ENCODE peak calls at places on chromosomes 7 and 10, in ten cellular contexts. Q is fibroblast of lung, I is sciatic nerve, T is body of pancreas, P is endothelial cell, S is iPS DF 19.7, A is type B pancreatic cell, B is iPS-NIHi11, H is IMR-90, K is foreskin fibroblast. G is an unnamed sample.

GRCh38 chr7:151089893-151090730 is 3.8 kb downstream of the AGAP3 start:
- DNase-seq in Q (no peak), I (peak; percentile 56), T (peak; percentile 55), P (no peak), S (no peak), A (no peak), B (no peak), H (no peak), K (no peak), G (no peak)

GRCh38 chr10:46995234-46995633 is 84.0 kb downstream of the PTPN20 start:
- DNase-seq in Q (peak; percentile 8), I (no peak), T (no peak), P (no peak), S (no peak), A (no peak), B (no peak), H (no peak), K (no peak), G (no peak)

GRCh38 chr7:447523-447922 is 72.1 kb downstream of the PDGFA start:
- DNase-seq in Q (no peak), I (no peak), T (no peak), P (no peak), S (no peak), A (no peak), B (no peak), H (no peak), K (no peak), G (no peak)

GRCh38 chr7:82567356-82567755 is 123.8 kb upstream of the CACNA2D1 start:
- DNase-seq in Q (no peak), I (no peak), T (no peak), P (no peak), S (no peak), A (no peak), B (no peak), H (no peak), K (no peak), G (no peak)

GRCh38 chr7:1758417-1758858 is 88.4 kb downstream of the ELFN1 start:
- DNase-seq in Q (peak; percentile 1), I (no peak), T (peak; percentile 46), P (no peak), S (no peak), A (no peak), B (peak; percentile 67), H (peak; percentile 25), K (no peak), G (no peak)

GRCh38 chr10:1577945-1578344 is 159.4 kb downstream of the ADARB2 start:
- DNase-seq in Q (no peak), I (no peak), T (no peak), P (no peak), S (no peak), A (no peak), B (no peak), H (no peak), K (no peak), G (no peak)

GRCh38 chr10:124480860-124481259 is 19.2 kb downstream of the LHPP start:
- DNase-seq in Q (no peak), I (no peak), T (no peak), P (no peak), S (no peak), A (no peak), B (no peak), H (no peak), K (no peak), G (no peak)

GRCh38 chr7:49631071-49631826 is 142.2 kb upstream of the VWC2 start:
- DNase-seq in Q (no peak), I (no peak), T (no peak), P (no peak), S (no peak), A (no peak), B (no peak), H (no peak), K (no peak), G (no peak)

GRCh38 chr7:38054199-38054598 is 123.8 kb upstream of the STARD3NL start:
- DNase-seq in Q (no peak), I (no peak), T (no peak), P (no peak), S (no peak), A (no peak), B (no peak), H (no peak), K (no peak), G (no peak)

GRCh38 chr10:115706482-115707076 is 566.4 kb downstream of the GFRA1 start:
- DNase-seq in Q (peak; percentile 64), I (no peak), T (no peak), P (no peak), S (no peak), A (no peak), B (no peak), H (peak; percentile 30), K (peak; percentile 23), G (peak; percentile 18)